ENCODE peak calls at places on chromosomes 13 and 19, in five cellular contexts. U, I, Y, X and H are unnamed samples.

GRCh38 chr13:44211286-44211685 is 162.3 kb upstream of the SERP2 start:
- DNase-seq in X (no peak), Y (no peak), U (no peak), I (no peak), H (no peak)

GRCh38 chr19:54462072-54462712 is 1.4 kb downstream of the LENG9 start:
- DNase-seq in Y (no peak), U (no peak), I (peak; percentile 33), X (no peak), H (no peak)

GRCh38 chr13:110593430-110594130 is 21.8 kb upstream of the NAXD start:
- DNase-seq in I (peak; percentile 78), X (no peak), U (no peak), Y (no peak), H (peak; percentile 32)

GRCh38 chr13:42876810-42877550 is 95.6 kb downstream of the FAM216B start:
- DNase-seq in I (no peak), Y (no peak), U (no peak), X (no peak), H (no peak)

GRCh38 chr13:110546933-110547332 is 14.6 kb downstream of the RAB20 start:
- DNase-seq in U (no peak), Y (no peak), I (peak; percentile 97), X (no peak), H (no peak)

GRCh38 chr19:35051796-35052195 is 10.3 kb downstream of the HPN start:
- DNase-seq in I (no peak), X (no peak), Y (no peak), U (no peak), H (no peak)

GRCh38 chr13:34003712-34004111 is 185.8 kb downstream of the RFC3 start:
- DNase-seq in Y (no peak), X (no peak), U (no peak), I (no peak), H (no peak)

GRCh38 chr13:98856983-98857382 is 104.5 kb upstream of the SLC15A1 start:
- DNase-seq in Y (no peak), U (no peak), I (peak; percentile 74), X (no peak), H (no peak)

GRCh38 chr13:60090579-60090978 is 73.1 kb downstream of the DIAPH3 start:
- DNase-seq in Y (no peak), U (no peak), I (no peak), X (no peak), H (no peak)

GRCh38 chr13:111367340-111367739 is 46.9 kb downstream of the TEX29 start:
- DNase-seq in X (no peak), Y (no peak), U (no peak), I (no peak), H (no peak)

GRCh38 chr13:62085337-62085736 is 669.7 kb upstream of the PCDH20 start:
- DNase-seq in X (no peak), Y (no peak), I (no peak), U (no peak), H (no peak)

GRCh38 chr19:3338541-3339181 is 27.7 kb upstream of the NFIC start:
- DNase-seq in X (peak; percentile 20), U (no peak), I (no peak), Y (peak; percentile 51), H (no peak)

GRCh38 chr19:44476559-44477408 is 23.5 kb downstream of the ZNF180 start:
- DNase-seq in X (no peak), Y (no peak), U (no peak), I (peak; percentile 23), H (no peak)

GRCh38 chr13:38582133-38582532 is 104.7 kb upstream of the FREM2 start:
- DNase-seq in U (peak; percentile 42), I (peak; percentile 56), Y (no peak), X (no peak), H (no peak)

GRCh38 chr13:103839460-103839859 is 773.2 kb upstream of the SLC10A2 start:
- DNase-seq in I (no peak), X (no peak), U (no peak), Y (no peak), H (no peak)

GRCh38 chr13:43861863-43862262 is 17.7 kb downstream of the CCDC122 start:
- DNase-seq in Y (no peak), X (no peak), U (no peak), I (no peak), H (no peak)

GRCh38 chr19:4578552-4579248 is 19.2 kb upstream of the SEMA6B start:
- DNase-seq in X (no peak), Y (no peak), U (no peak), I (no peak), H (no peak)

GRCh38 chr13:83882626-83882959 is 319 bp upstream of the SLITRK1 start:
- DNase-seq in I (no peak), X (no peak), U (no peak), Y (no peak), H (no peak)

GRCh38 chr19:38736413-38737280 is 7.6 kb downstream of the CAPN12 start:
- DNase-seq in I (no peak), U (no peak), X (peak; percentile 75), Y (peak; percentile 82), H (peak; percentile 36)

GRCh38 chr13:97627566-97627965 is 193.6 kb downstream of the RAP2A start:
- DNase-seq in U (no peak), I (no peak), Y (no peak), X (no peak), H (peak; percentile 62)

GRCh38 chr13:49053899-49054298 is 78.2 kb downstream of the FNDC3A start:
- DNase-seq in U (no peak), I (no peak), X (no peak), Y (no peak), H (no peak)

GRCh38 chr19:23482829-23483228 is 87.6 kb upstream of the ZNF91 start:
- DNase-seq in U (no peak), X (no peak), Y (no peak), I (no peak), H (no peak)

GRCh38 chr19:17289489-17289888 is 7.8 kb downstream of the ANKLE1 start:
- DNase-seq in U (peak; percentile 83), Y (peak; percentile 73), X (peak; percentile 67), I (peak; percentile 92), H (no peak)

GRCh38 chr19:39166571-39167391 is 30.0 kb upstream of the NCCRP1 start:
- DNase-seq in I (peak; percentile 27), U (no peak), X (no peak), Y (no peak), H (peak; percentile 89)